ENCODE peak calls at places on chromosomes 12 and 14, in eight cellular contexts. G, Y, M, U, X, Q, N and R are unnamed samples.

GRCh38 chr14:100872641-100873071 is 30.9 kb downstream of the RTL1 start:
- DNase-seq in G (no peak), Y (no peak), M (no peak), U (peak; percentile 47), X (no peak), Q (no peak), N (peak; percentile 6), R (no peak)

GRCh38 chr14:96165493-96166474 is 38.9 kb upstream of the BDKRB2 start:
- DNase-seq in G (no peak), Y (no peak), M (no peak), U (peak; percentile 26), X (no peak), Q (no peak), N (no peak), R (no peak)

GRCh38 chr12:104763163-104763805 is 194.8 kb downstream of the SLC41A2 start:
- DNase-seq in G (no peak), Y (no peak), M (no peak), U (no peak), X (no peak), Q (peak; percentile 55), N (peak; percentile 54), R (no peak)

GRCh38 chr12:27428466-27428865 is 18.1 kb upstream of the SMCO2 start:
- DNase-seq in G (no peak), Y (no peak), M (no peak), U (no peak), X (no peak), Q (no peak), N (no peak), R (no peak)

GRCh38 chr14:77458249-77458950 is 507 bp downstream of the AHSA1 start:
- DNase-seq in G (peak; percentile 52), Y (peak; percentile 68), M (no peak), U (no peak), X (peak; percentile 52), Q (peak; percentile 39), N (peak; percentile 24), R (no peak)

GRCh38 chr14:75521415-75522199 is 662 bp upstream of the BATF start:
- DNase-seq in G (no peak), Y (no peak), M (no peak), U (no peak), X (no peak), Q (no peak), N (no peak), R (no peak)

GRCh38 chr12:10165421-10165820 is 6.5 kb downstream of the OLR1 start:
- DNase-seq in G (no peak), Y (no peak), M (no peak), U (no peak), X (no peak), Q (no peak), N (peak; percentile 14), R (no peak)

GRCh38 chr14:63542231-63542999 is 762 bp downstream of the PPP2R5E start:
- DNase-seq in G (peak; percentile 46), Y (peak; percentile 73), M (no peak), U (no peak), X (peak; percentile 16), Q (peak; percentile 34), N (no peak), R (peak; percentile 13)

DNA sequence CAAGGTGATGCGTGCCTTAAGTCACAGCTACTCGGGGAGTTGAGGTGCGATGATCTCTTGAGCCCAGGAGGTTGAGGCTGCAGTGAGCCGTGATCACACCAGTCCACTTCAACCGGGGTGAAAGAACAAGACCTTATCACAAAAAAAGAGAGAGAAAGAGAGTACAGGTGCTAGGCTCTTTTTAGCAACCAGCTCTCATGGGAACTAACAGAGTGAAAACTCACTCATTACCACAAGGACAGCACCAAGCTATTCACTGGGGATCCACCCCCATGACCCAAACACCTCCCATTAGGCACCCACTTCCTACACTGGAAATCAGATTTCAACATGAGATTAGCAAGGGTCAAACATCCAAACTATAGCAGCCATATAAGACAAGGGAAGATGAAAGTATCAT is 164.2 kb downstream of the NDUFA12 start:
- DNase-seq in G (no peak), Y (no peak), M (no peak), U (no peak), X (no peak), Q (no peak), N (no peak), R (no peak)
- TF ChIP-seq CTCF in G (no peak), Y (no peak), M (no peak), U (no peak), X (no peak), Q (no peak), N (no peak), R (no peak)

GRCh38 chr12:124875803-124876132 is 12.1 kb upstream of the SCARB1 start:
- DNase-seq in G (no peak), Y (no peak), M (no peak), U (no peak), X (no peak), Q (no peak), N (no peak), R (no peak)
- H3K27me3 ChIP-seq in G (no peaks in the 10 kb centered on the region), Y (no peaks in the 10 kb centered on the region), M (no peaks in the 10 kb centered on the region), U (no peaks in the 10 kb centered on the region), X (no peaks in the 10 kb centered on the region), Q (no peaks in the 10 kb centered on the region), N (no peaks in the 10 kb centered on the region), R (no peaks in the 10 kb centered on the region)

DNA sequence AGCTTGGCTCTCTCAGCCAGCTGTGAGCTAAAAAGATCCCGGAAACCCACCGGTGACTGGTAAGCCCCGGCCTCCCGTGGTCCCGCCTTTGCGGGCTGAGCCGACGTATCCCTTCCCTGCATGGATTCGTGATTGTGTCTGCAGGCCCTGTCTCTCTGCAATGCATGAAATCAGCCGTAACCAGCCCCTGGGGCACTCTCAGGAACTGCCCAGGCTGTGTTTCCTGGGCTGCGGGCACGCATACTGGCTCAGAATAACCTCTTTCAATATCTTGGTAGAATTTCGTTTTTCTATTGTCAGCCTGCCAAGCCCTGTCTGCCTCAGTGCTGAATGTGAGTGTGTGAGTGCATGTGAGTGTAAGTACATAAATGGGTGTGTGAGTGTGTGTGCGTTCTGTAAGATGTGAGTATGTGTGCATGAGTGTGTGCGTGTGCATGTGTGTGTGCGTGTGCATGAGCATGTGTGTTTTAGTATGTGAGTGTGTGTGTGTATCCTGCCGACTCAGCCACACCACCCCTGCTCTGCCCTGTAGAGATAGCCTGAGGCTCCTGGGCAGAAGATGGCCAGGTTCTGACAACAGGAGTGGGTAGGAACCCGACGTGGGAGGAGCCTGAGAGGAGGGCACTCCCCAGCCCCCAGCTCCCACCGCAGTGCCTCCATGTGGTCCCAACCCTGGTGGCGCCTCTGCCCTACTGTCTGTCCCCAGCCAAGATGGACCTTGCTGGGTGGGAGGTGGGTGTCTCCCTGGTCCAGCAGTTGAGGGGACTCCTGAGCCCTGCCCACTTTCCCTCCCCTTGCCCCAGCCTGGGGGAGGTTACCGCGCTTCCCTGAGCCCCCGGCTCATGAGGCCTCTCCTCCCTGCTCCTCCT is 268.8 kb downstream of the ADGRD1 start:
- DNase-seq in G (no peak), Y (peak; percentile 78), M (no peak), U (no peak), X (no peak), Q (no peak), N (no peak), R (peak; percentile 50)
- TF ChIP-seq CTCF in G (no peak), Y (no peak), M (no peak), U (no peak), X (no peak), Q (no peak), N (no peak), R (no peak)

DNA sequence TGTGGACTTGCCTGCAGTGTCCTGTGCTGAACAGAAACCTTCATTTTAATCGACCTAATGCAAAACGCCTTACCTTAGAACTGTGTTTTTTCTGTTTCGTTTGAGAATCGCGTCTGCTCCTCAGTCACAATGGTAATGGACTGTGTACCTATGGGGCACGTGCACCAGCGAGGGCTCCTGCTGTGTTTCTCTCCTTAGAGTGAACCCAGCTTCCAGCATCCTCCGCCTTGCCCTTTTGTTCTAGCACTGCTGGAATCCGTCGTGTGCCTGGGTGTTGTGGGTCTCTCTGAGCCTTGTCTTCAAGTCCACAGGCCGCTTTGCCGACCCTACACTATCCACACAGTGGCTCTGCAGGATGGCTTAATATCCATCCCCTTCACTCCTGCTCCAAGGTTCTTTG is 3.6 kb downstream of the AMN start:
- DNase-seq in G (no peak), Y (peak; percentile 51), M (no peak), U (no peak), X (no peak), Q (no peak), N (no peak), R (no peak)
- H3K27me3 ChIP-seq in G (peaks cover 100% of the 10 kb centered on the region), Y (peaks cover 100% of the 10 kb centered on the region), M (peaks cover 5% of the 10 kb centered on the region), U (peaks cover 85% of the 10 kb centered on the region), X (peaks cover 5% of the 10 kb centered on the region), Q (peaks cover 37% of the 10 kb centered on the region), N (peaks cover 51% of the 10 kb centered on the region), R (peaks cover 1% of the 10 kb centered on the region)

GRCh38 chr12:60451457-60451856 is 855.6 kb downstream of the SLC16A7 start:
- DNase-seq in G (no peak), Y (no peak), M (no peak), U (no peak), X (no peak), Q (no peak), N (no peak), R (no peak)
- TF ChIP-seq CTCF in G (no peak), Y (no peak), M (no peak), U (no peak), X (no peak), Q (no peak), N (no peak), R (no peak)